ENCODE peak calls at places on chromosomes 4 and X, in eight cellular contexts. A is left colon; N is brain pericyte; Q is stimulated activated CD4-positive, alpha-beta T cell treated with anti-CD3 and anti-CD28 coated beads, Interleukin-4, amount 100 ng/mL, for 48 hours; C is T-helper 9 cell; R is NCI-H2029; V is putamen; K is GM04504. E is an unnamed sample.

GRCh38 chrX:39667191-39667590 is 430.6 kb downstream of the BCOR start:
- DNase-seq in V (no peak), C (no peak), N (no peak), K (no peak), Q (no peak), A (no peak), R (no peak), E (no peak)

GRCh38 chr4:174579421-174579820 is 57.1 kb upstream of the HPGD start:
- DNase-seq in K (no peak), Q (no peak), C (no peak), V (no peak), N (no peak), R (no peak), A (no peak), E (no peak)

GRCh38 chr4:100828364-100828763 is 310.5 kb upstream of the EMCN start:
- DNase-seq in Q (no peak), R (no peak), N (no peak), C (no peak), K (no peak), V (no peak), A (no peak), E (no peak)

GRCh38 chr4:162485486-162485885 is 321.7 kb upstream of the FSTL5 start:
- DNase-seq in V (no peak), N (no peak), R (no peak), K (no peak), C (no peak), Q (no peak), A (no peak), E (no peak)

GRCh38 chrX:125532411-125533089 is 212.9 kb downstream of the TEX13C start:
- DNase-seq in V (no peak), C (no peak), A (no peak), K (no peak), N (no peak), Q (no peak), R (peak; percentile 1), E (no peak)

GRCh38 chr4:1187182-1187581 is 14.8 kb upstream of the SPON2 start:
- DNase-seq in C (no peak), A (no peak), N (no peak), R (no peak), Q (no peak), V (no peak), K (no peak), E (no peak)

GRCh38 chrX:70422886-70423336 is at the start of gene GDPD2:
- DNase-seq in Q (no peak), C (no peak), V (no peak), A (no peak), R (peak; percentile 15), K (no peak), N (no peak), E (no peak)

GRCh38 chr4:94634266-94634665 is 123.5 kb upstream of the BMPR1B start:
- DNase-seq in N (peak; percentile 50), K (peak; percentile 38), R (no peak), V (no peak), A (no peak), Q (no peak), C (no peak), E (no peak)

GRCh38 chrX:80388206-80388605 is 32.0 kb upstream of the TENT5D start:
- DNase-seq in Q (no peak), K (no peak), A (no peak), C (no peak), R (no peak), N (no peak), V (no peak), E (no peak)

GRCh38 chr4:81906905-81907304 is 435.2 kb upstream of the RASGEF1B start:
- DNase-seq in V (no peak), N (no peak), C (no peak), K (no peak), A (no peak), R (no peak), Q (no peak), E (no peak)

GRCh38 chrX:100928660-100929613 is at the start of gene XKRX:
- DNase-seq in N (peak; percentile 2), A (peak; percentile 76), C (no peak), V (peak; percentile 1), R (peak; percentile 18), Q (no peak), K (no peak), E (no peak)

GRCh38 chr4:165312506-165312905 is 15.0 kb upstream of the MSMO1 start:
- DNase-seq in V (no peak), A (no peak), Q (no peak), C (no peak), K (no peak), N (no peak), R (no peak), E (no peak)

GRCh38 chrX:39320165-39320564 is 518.9 kb downstream of the MID1IP1 start:
- DNase-seq in K (no peak), N (no peak), C (no peak), Q (no peak), V (no peak), A (no peak), R (peak; percentile 52), E (no peak)

GRCh38 chr4:168743576-168743975 is 246.7 kb downstream of the PALLD start:
- DNase-seq in Q (no peak), C (no peak), R (no peak), V (no peak), K (no peak), N (peak; percentile 61), A (no peak), E (no peak)

GRCh38 chrX:150569155-150569477 is 695 bp downstream of the MTM1 start:
- DNase-seq in K (no peak), Q (no peak), V (no peak), A (no peak), N (no peak), R (no peak), C (peak; percentile 15), E (peak; percentile 12)

GRCh38 chrX:149461746-149462145 is 43.4 kb downstream of the IDS start:
- DNase-seq in Q (no peak), C (no peak), R (no peak), V (no peak), N (no peak), K (no peak), A (no peak), E (no peak)

GRCh38 chr4:85419103-85419502 is 55.8 kb upstream of the ARHGAP24 start:
- DNase-seq in R (no peak), A (no peak), K (no peak), Q (no peak), V (no peak), C (no peak), N (no peak), E (no peak)

GRCh38 chr4:53706422-53707032 is 115.2 kb upstream of the LNX1 start:
- DNase-seq in A (no peak), R (peak; percentile 38), N (no peak), V (peak; percentile 37), C (no peak), Q (no peak), K (no peak), E (peak; percentile 5)

GRCh38 chr4:70399319-70399718 is 1.6 kb downstream of the OPRPN start:
- DNase-seq in Q (no peak), V (no peak), R (no peak), N (no peak), C (no peak), K (no peak), A (no peak), E (no peak)